ENCODE peak calls at places on chromosomes 4 and X, in four cellular contexts. B is putamen; Z is stimulated activated CD4-positive, alpha-beta T cell treated with anti-CD3 and anti-CD28 coated beads, TNF-alpha, amount 100 ng/mL, for 24 hours; E is germinal center. H is an unnamed sample.

GRCh38 chrX:131543774-131544173 is at the start of gene OR13H1:
- DNase-seq in E (no peak), Z (no peak), B (no peak), H (no peak)

GRCh38 chrX:36898301-36898700 is 109.9 kb upstream of the FAM47C start:
- DNase-seq in B (no peak), Z (no peak), E (no peak), H (no peak)

GRCh38 chr4:124846306-124846705 is 133.8 kb upstream of the ANKRD50 start:
- DNase-seq in B (no peak), Z (no peak), E (no peak), H (no peak)

GRCh38 chr4:25913056-25913850 is 767 bp upstream of the SMIM20 start:
- DNase-seq in B (no peak), Z (peak; percentile 15), E (peak; percentile 73), H (no peak)

GRCh38 chr4:98617358-98618047 is 40.9 kb downstream of the TSPAN5 start:
- DNase-seq in E (no peak), B (no peak), Z (no peak), H (no peak)

GRCh38 chr4:60780874-60781273 is 419.3 kb upstream of the ADGRL3 start:
- DNase-seq in B (no peak), Z (no peak), E (no peak), H (no peak)

GRCh38 chr4:157992948-157993839 is 179.6 kb downstream of the GASK1B start:
- DNase-seq in B (no peak), Z (no peak), E (no peak), H (no peak)

GRCh38 chr4:71855944-71856343 is 72.1 kb upstream of the GC start:
- DNase-seq in Z (no peak), B (no peak), E (no peak), H (no peak)

GRCh38 chr4:16124232-16124631 is 40.4 kb upstream of the PROM1 start:
- DNase-seq in E (no peak), Z (no peak), B (no peak), H (no peak)

GRCh38 chr4:1726146-1726934 is 5.0 kb downstream of the TACC3 start:
- DNase-seq in E (peak; percentile 77), Z (peak; percentile 86), B (peak; percentile 84), H (peak; percentile 85)

GRCh38 chr4:45100936-45101818 is 374.8 kb upstream of the GNPDA2 start:
- DNase-seq in E (no peak), B (no peak), Z (no peak), H (no peak)

GRCh38 chrX:10564484-10564883 is 55.9 kb downstream of the MID1 start:
- DNase-seq in B (no peak), E (no peak), Z (no peak), H (no peak)

GRCh38 chrX:116607766-116608165 is 145.0 kb upstream of the CT83 start:
- DNase-seq in B (no peak), E (no peak), Z (no peak), H (no peak)

GRCh38 chr4:7052923-7053715 is 9.9 kb downstream of the TADA2B start:
- DNase-seq in E (no peak), B (peak; percentile 37), Z (no peak), H (peak; percentile 26)

GRCh38 chr4:83125738-83126141 is 11.2 kb upstream of the PLAC8 start:
- DNase-seq in Z (peak; percentile 28), B (no peak), E (no peak), H (no peak)

GRCh38 chrX:37476571-37477188 is 94.8 kb upstream of the LANCL3 start:
- DNase-seq in Z (no peak), B (no peak), E (no peak), H (no peak)

GRCh38 chrX:114065612-114066178 is 518.2 kb upstream of the HTR2C start:
- DNase-seq in Z (no peak), B (no peak), E (no peak), H (no peak)

GRCh38 chrX:47176101-47176740 is 17.4 kb upstream of the UBA1 start:
- DNase-seq in E (no peak), Z (no peak), B (no peak), H (no peak)